ENCODE peak calls at places on chromosomes 6 and 20, in six cellular contexts. H is psoas muscle; Y is IMR-90; L is left lung; K is CD8-positive, alpha-beta T cell; A is mammary epithelial cell. F is an unnamed sample. For H3K4me1, the result is how much of the 10 kb centered on the place peaks cover.

GRCh38 chr6:67615796-67616195 is 1019.3 kb upstream of the ADGRB3 start:
- DNase-seq in H (no peak), Y (peak), A (no peak), L (no peak), K (no peak), F (no peak)

GRCh38 chr6:143060806-143061596 is at the start of gene AIG1:
- DNase-seq in L (no peak), H (peak), A (peak), Y (no peak), K (peak), F (peak)

GRCh38 chr20:53739799-53740785 is 146.5 kb upstream of the ZNF217 start:
- DNase-seq in Y (peak), K (no peak), L (no peak), H (no peak), A (peak), F (no peak)

GRCh38 chr6:169489642-169490408 is 212.0 kb downstream of the WDR27 start:
- DNase-seq in A (no peak), Y (no peak), L (no peak), K (no peak), H (no peak), F (no peak)

GRCh38 chr20:6006603-6006949 is 47.3 kb downstream of the LRRN4 start:
- DNase-seq in Y (no peak), H (no peak), L (no peak), K (no peak), A (no peak), F (no peak)

GRCh38 chr20:1292620-1293019 is 26.5 kb downstream of the SNPH start:
- DNase-seq in Y (no peak), L (no peak), K (no peak), A (no peak), H (no peak), F (no peak)

GRCh38 chr20:1895674-1896496 is 678 bp downstream of the SIRPA start:
- DNase-seq in A (peak), K (no peak), Y (no peak), L (no peak), H (peak), F (peak)

GRCh38 chr6:110422444-110422822 is 7.1 kb upstream of the DDO start:
- DNase-seq in A (no peak), L (no peak), K (no peak), Y (no peak), H (no peak), F (no peak)

GRCh38 chr6:35388772-35389352 is 46.5 kb downstream of the PPARD start:
- DNase-seq in Y (no peak), H (no peak), L (no peak), A (no peak), K (no peak), F (no peak)

DNA sequence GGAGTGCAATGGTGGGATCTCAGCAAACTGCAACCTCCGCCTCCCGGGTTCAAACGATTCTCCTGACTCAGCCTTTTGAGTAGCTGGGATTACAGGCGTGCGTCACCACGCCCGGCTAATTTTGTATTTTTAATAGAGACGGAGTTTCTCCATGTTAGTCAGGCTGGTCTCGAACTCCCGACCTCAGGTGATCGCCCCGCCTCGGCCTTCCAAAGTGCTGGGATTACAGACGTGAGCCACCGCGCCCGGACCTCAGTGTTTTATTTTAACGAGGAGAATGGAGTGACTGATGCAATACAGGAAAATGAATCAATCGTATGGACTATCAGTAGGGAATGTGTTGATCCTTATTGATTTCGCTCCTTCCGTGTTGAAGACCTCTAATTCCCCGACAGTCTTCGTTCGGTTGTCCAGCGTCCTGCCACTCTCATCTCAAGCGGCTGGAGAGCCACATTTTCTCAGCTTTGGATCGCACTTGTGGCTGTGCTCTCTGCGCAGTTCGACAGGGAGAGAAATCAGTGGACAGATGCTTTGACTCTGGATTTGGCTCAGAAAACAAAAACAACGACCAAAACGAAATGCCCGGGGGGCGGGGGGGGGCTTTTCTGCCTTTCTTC is 166.2 kb downstream of the TRIM27 start:
- DNase-seq in H (no peak), L (no peak), Y (no peak), A (no peak), K (no peak), F (no peak)
- H3K4me3 ChIP-seq in H (no peak), L (no peak), Y (no peak), A (peak), K (no peak), F (no peak)

GRCh38 chr20:10667077-10667401 is 6.8 kb downstream of the JAG1 start:
- DNase-seq in H (peak), A (peak), L (peak), Y (no peak), K (no peak), F (peak)

GRCh38 chr20:10667560-10668167 is 6.1 kb downstream of the JAG1 start:
- DNase-seq in A (peak), H (no peak), Y (no peak), K (no peak), L (no peak), F (no peak)

GRCh38 chr20:10665027-10665561 is 8.7 kb downstream of the JAG1 start:
- DNase-seq in Y (peak), L (no peak), H (no peak), K (no peak), A (peak), F (no peak)

GRCh38 chr20:10665791-10666190 is 8.0 kb downstream of the JAG1 start:
- DNase-seq in K (no peak), H (no peak), L (no peak), Y (peak), A (peak), F (peak)

GRCh38 chr20:10666221-10667076 is 7.3 kb downstream of the JAG1 start:
- DNase-seq in K (no peak), L (no peak), Y (no peak), A (no peak), H (no peak), F (no peak)
- H3K4me1 ChIP-seq in K (under half), L (under half), Y (under half), A (half or more), H (under half), F (under half)

GRCh38 chr6:134678436-134678889 is 271.4 kb downstream of the ALDH8A1 start:
- DNase-seq in A (no peak), H (no peak), K (no peak), Y (peak), L (no peak), F (no peak)
- TF ChIP-seq CTCF in A (no peak), H (no peak), K (no peak), Y (no peak), L (no peak), F (no peak)

GRCh38 chr6:11380549-11380948 is 148.1 kb upstream of the NEDD9 start:
- DNase-seq in L (no peak), A (no peak), H (no peak), K (no peak), Y (no peak), F (no peak)

GRCh38 chr6:11378639-11379038 is 146.2 kb upstream of the NEDD9 start:
- DNase-seq in A (no peak), L (no peak), K (no peak), H (no peak), Y (no peak), F (no peak)

GRCh38 chr6:11379805-11380204 is 147.3 kb upstream of the NEDD9 start:
- DNase-seq in K (no peak), A (no peak), L (no peak), Y (no peak), H (no peak), F (no peak)

GRCh38 chr6:11381801-11382513 is 149.5 kb upstream of the NEDD9 start:
- DNase-seq in K (peak), H (no peak), Y (no peak), L (peak), A (no peak), F (no peak)

GRCh38 chr6:11380969-11381744 is 148.7 kb upstream of the NEDD9 start:
- DNase-seq in H (no peak), K (no peak), L (no peak), Y (no peak), A (no peak), F (no peak)
- H3K4me3 ChIP-seq in H (no peak), K (peak), L (no peak), Y (no peak), A (no peak), F (no peak)

DNA sequence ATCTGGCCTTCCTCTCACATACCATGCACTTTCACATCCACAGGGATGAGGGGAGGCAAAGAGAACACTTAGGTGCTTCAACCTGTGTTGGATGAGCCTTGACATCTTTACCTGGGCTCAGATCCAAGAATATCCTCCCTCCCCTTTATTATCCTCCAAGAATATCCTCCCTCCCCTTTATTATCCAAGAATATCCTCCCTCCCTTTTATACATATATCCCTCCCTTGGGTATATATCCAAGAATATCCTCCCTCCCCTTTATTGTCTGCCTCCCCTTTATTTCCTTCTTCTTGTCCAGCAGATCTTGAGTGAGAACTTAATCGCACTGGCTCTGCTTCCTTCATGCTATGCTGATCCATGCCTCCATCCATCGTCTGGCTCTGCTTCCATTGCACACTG is 30.3 kb downstream of the LAMA4 start:
- DNase-seq in Y (no peak), L (no peak), H (no peak), K (no peak), A (no peak), F (no peak)
- H3K4me1 ChIP-seq in Y (under half), L (under half), H (under half), K (under half), A (under half), F (under half)

DNA sequence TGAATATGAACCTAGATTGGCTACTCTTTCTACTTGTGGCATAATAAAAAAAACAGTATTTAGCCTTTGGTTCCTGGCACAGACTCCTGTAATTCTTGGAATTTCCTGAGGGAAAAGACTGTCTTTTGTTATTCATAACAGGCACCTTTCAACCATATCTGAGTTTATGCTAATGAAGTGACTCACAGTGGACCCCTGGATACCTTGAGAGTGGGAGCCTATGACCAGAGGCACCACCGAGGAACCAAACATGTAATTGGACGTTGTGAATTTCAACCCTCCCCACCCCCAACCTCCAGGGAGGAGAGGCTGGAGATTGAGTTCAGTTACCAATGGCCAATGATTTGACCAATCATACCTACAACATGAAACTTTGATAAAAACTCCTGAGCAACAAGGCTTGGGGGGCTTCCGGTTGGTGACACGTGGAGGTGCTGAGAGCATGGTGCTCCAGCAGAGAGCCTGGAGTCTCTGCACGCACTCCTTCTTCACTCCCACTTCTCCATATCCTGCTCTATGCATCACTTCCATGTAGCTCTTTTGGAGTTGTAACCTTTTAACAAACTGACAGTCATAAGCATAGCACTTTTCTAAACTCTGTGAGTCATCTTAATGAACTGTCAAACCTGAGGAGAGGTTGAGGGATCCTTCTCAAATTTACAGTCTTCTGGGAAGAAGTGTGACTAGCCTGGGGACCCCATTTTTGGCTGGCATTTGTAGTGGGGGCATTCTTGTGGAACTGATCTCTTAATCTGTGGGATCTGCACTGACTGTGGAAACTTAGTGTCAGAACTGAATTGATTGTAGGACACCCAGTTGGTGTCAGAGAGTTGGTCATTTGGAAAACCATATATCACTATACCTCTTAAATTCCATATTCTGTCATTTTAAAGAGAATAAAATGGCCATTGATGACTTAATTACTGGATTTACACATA is 48.6 kb downstream of the LAMA4 start:
- DNase-seq in Y (peak), L (no peak), A (peak), K (no peak), H (no peak), F (no peak)
- TF ChIP-seq CTCF in Y (no peak), L (no peak), A (no peak), K (no peak), H (no peak), F (no peak)

DNA sequence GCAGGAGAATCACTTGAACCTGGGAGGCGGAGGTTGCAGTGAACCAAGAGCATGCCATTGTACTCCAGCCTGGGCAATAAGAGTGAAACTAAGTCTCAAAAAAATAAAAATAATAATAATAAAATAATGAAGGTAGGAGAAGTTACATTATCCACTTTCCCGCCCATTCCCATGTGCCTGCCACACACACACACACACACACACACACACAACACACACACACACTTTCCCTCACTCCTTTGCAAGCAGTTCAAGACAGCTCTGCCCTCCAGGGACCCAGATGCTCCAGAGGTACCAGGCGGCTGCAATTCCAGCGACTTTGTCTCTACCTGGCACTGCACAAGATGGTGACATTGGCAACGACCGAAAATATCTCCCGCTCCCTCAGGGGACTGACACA is 224.8 kb upstream of the JARID2 start:
- DNase-seq in A (no peak), Y (no peak), H (no peak), K (no peak), L (no peak), F (no peak)
- H3K4me3 ChIP-seq in A (no peak), Y (no peak), H (no peak), K (no peak), L (no peak), F (no peak)

GRCh38 chr6:26029570-26029856 is 57.7 kb upstream of the HFE start:
- DNase-seq in Y (no peak), H (no peak), L (no peak), A (no peak), K (no peak), F (no peak)

GRCh38 chr6:26031151-26031594 is 56.1 kb upstream of the HFE start:
- DNase-seq in A (no peak), L (no peak), K (no peak), H (no peak), Y (no peak), F (no peak)

GRCh38 chr6:26029857-26030653 is 57.2 kb upstream of the HFE start:
- DNase-seq in Y (no peak), L (no peak), K (no peak), A (no peak), H (no peak), F (no peak)

GRCh38 chr6:26031595-26032386 is 55.4 kb upstream of the HFE start:
- DNase-seq in H (peak), K (peak), L (peak), Y (peak), A (peak), F (peak)

GRCh38 chr6:26030716-26031115 is 56.5 kb upstream of the HFE start:
- DNase-seq in A (no peak), L (no peak), K (no peak), Y (no peak), H (no peak), F (no peak)
- H3K4me1 ChIP-seq in A (under half), L (under half), K (under half), Y (under half), H (under half), F (under half)

GRCh38 chr6:79737172-79737571 is 106.0 kb downstream of the SH3BGRL2 start:
- DNase-seq in K (no peak), H (no peak), Y (peak), L (no peak), A (no peak), F (no peak)
- TF ChIP-seq CTCF in K (no peak), H (no peak), Y (no peak), L (no peak), A (no peak), F (no peak)

GRCh38 chr6:16420715-16421461 is 182.5 kb downstream of the GMPR start:
- DNase-seq in Y (peak), K (peak), H (no peak), A (no peak), L (no peak), F (no peak)
- H3K4me3 ChIP-seq in Y (no peak), K (no peak), H (no peak), A (no peak), L (no peak), F (peak)